ENCODE peak calls at places on chromosomes 7 and 10, in eight cellular contexts. L is mucosa of descending colon; E is lower lobe of right lung; O is GM20000; B is left ventricle myocardium inferior; F is COR-L47; R is AG20443; Q is activated CD8-positive, alpha-beta memory T cell treated with anti-CD3 and anti-CD28 coated beads for 48 hours. K is an unnamed sample.

GRCh38 chr7:26709210-26709990 is 155.0 kb downstream of the SKAP2 start:
- DNase-seq in L (no peak), E (no peak), O (no peak), B (no peak), F (no peak), R (no peak), Q (no peak), K (no peak)

GRCh38 chr7:107045980-107046379 is 1.5 kb downstream of the PRKAR2B start:
- DNase-seq in L (no peak), E (no peak), O (no peak), B (no peak), F (no peak), R (peak), Q (no peak), K (no peak)

GRCh38 chr10:50373821-50374501 is 122.6 kb upstream of the ASAH2 start:
- DNase-seq in L (no peak), E (no peak), O (no peak), B (no peak), F (no peak), R (peak), Q (no peak), K (no peak)

GRCh38 chr10:8283986-8284385 is 229.5 kb downstream of the GATA3 start:
- DNase-seq in L (no peak), E (no peak), O (no peak), B (peak), F (no peak), R (no peak), Q (no peak), K (no peak)

GRCh38 chr10:99685232-99686041 is 26.1 kb downstream of the ENTPD7 start:
- DNase-seq in L (no peak), E (no peak), O (peak), B (no peak), F (no peak), R (no peak), Q (no peak), K (no peak)

GRCh38 chr7:106279425-106280182 is 5.2 kb downstream of the NAMPT start:
- DNase-seq in L (no peak), E (no peak), O (no peak), B (no peak), F (no peak), R (no peak), Q (no peak), K (no peak)

GRCh38 chr10:126017961-126018560 is 121.7 kb downstream of the FANK1 start:
- DNase-seq in L (no peak), E (no peak), O (no peak), B (no peak), F (no peak), R (peak), Q (no peak), K (no peak)

GRCh38 chr10:30671011-30671616 is 41.6 kb upstream of the LYZL2 start:
- DNase-seq in L (no peak), E (no peak), O (peak), B (no peak), F (peak), R (peak), Q (no peak), K (peak)

GRCh38 chr7:1410992-1411391 is 48.3 kb downstream of the MICALL2 start:
- DNase-seq in L (no peak), E (no peak), O (no peak), B (no peak), F (no peak), R (no peak), Q (no peak), K (no peak)

GRCh38 chr10:124449170-124450009 is 445 bp downstream of the NKX1-2 start:
- DNase-seq in L (no peak), E (no peak), O (no peak), B (no peak), F (no peak), R (no peak), Q (no peak), K (no peak)

GRCh38 chr10:17783751-17784150 is 25.4 kb upstream of the MRC1 start:
- DNase-seq in L (no peak), E (no peak), O (no peak), B (no peak), F (no peak), R (no peak), Q (no peak), K (no peak)

GRCh38 chr10:13795653-13796555 is 209.1 kb downstream of the PRPF18 start:
- DNase-seq in L (no peak), E (no peak), O (no peak), B (no peak), F (no peak), R (no peak), Q (no peak), K (no peak)

GRCh38 chr7:130912910-130913720 is 179.1 kb upstream of the KLF14 start:
- DNase-seq in L (peak), E (peak), O (peak), B (peak), F (no peak), R (peak), Q (peak), K (peak)

GRCh38 chr10:75294518-75294865 is 58.7 kb upstream of the COMTD1 start:
- DNase-seq in L (peak), E (peak), O (no peak), B (peak), F (no peak), R (peak), Q (no peak), K (no peak)

GRCh38 chr10:19845963-19846362 is 29.7 kb downstream of the PLXDC2 start:
- DNase-seq in L (no peak), E (no peak), O (no peak), B (no peak), F (no peak), R (no peak), Q (no peak), K (no peak)

GRCh38 chr10:78053201-78053868 is 19.7 kb downstream of the RPS24 start:
- DNase-seq in L (no peak), E (no peak), O (no peak), B (no peak), F (no peak), R (peak), Q (no peak), K (no peak)

GRCh38 chr10:72692057-72692891 is at the start of gene MCU:
- DNase-seq in L (peak), E (peak), O (peak), B (peak), F (no peak), R (peak), Q (peak), K (peak)

GRCh38 chr7:5348134-5349004 is 65.6 kb downstream of the SLC29A4 start:
- DNase-seq in L (no peak), E (no peak), O (no peak), B (no peak), F (no peak), R (no peak), Q (no peak), K (no peak)

GRCh38 chr7:85165263-85165662 is 21.6 kb downstream of the SEMA3D start:
- DNase-seq in L (no peak), E (no peak), O (no peak), B (no peak), F (no peak), R (no peak), Q (no peak), K (no peak)

GRCh38 chr10:11605807-11606408 is 5.5 kb downstream of the USP6NL start:
- DNase-seq in L (no peak), E (no peak), O (no peak), B (no peak), F (no peak), R (no peak), Q (no peak), K (no peak)